ENCODE peak calls at places on chromosome 19, in eight cellular contexts. J, P, Q, H, U, K, G and V are unnamed samples.

GRCh38 chr19:35265126-35265995 is 3.4 kb upstream of the USF2 start:
- DNase-seq in Q (peak), K (peak), H (peak), G (no peak), J (no peak), P (peak), U (no peak), V (no peak)

GRCh38 chr19:55341191-55342043 is 1.7 kb downstream of the KMT5C start:
- DNase-seq in P (peak), K (peak), Q (peak), J (peak), G (peak), U (peak), H (peak), V (peak)

GRCh38 chr19:28424041-28424440 is 788.9 kb downstream of the UQCRFS1 start:
- DNase-seq in U (no peak), H (no peak), Q (no peak), G (no peak), K (no peak), P (no peak), J (no peak), V (no peak)

GRCh38 chr19:2235396-2236284 is 489 bp downstream of the PLEKHJ1 start:
- DNase-seq in P (no peak), J (peak), Q (no peak), K (no peak), G (no peak), U (peak), H (peak), V (no peak)

GRCh38 chr19:48565090-48565489 is 13.1 kb downstream of the SULT2B1 start:
- DNase-seq in P (no peak), H (no peak), Q (no peak), K (no peak), J (no peak), U (no peak), G (no peak), V (no peak)

GRCh38 chr19:54179921-54180452 is 7.0 kb upstream of the TMC4 start:
- DNase-seq in J (peak), U (no peak), P (no peak), G (peak), H (peak), K (no peak), Q (no peak), V (no peak)

GRCh38 chr19:52993342-52994178 is 20.2 kb upstream of the ERVV-1 start:
- DNase-seq in P (peak), J (peak), Q (peak), K (peak), U (peak), G (peak), H (peak), V (peak)

GRCh38 chr19:16654151-16654550 is 5.8 kb downstream of the SMIM7 start:
- DNase-seq in G (no peak), Q (no peak), K (no peak), J (no peak), U (no peak), P (no peak), H (no peak), V (no peak)

GRCh38 chr19:7862413-7862951 is 11.7 kb downstream of the PRR36 start:
- DNase-seq in J (peak), K (no peak), H (peak), U (no peak), G (peak), P (peak), Q (peak), V (peak)

GRCh38 chr19:50361290-50362029 is 4.0 kb downstream of the NAPSA start:
- DNase-seq in U (no peak), Q (no peak), J (no peak), H (no peak), G (no peak), P (no peak), K (no peak), V (no peak)

GRCh38 chr19:54158812-54159351 is 639 bp downstream of the LENG1 start:
- DNase-seq in J (no peak), G (no peak), P (no peak), U (no peak), Q (no peak), K (no peak), H (no peak), V (no peak)

GRCh38 chr19:29525901-29526729 is at the start of gene VSTM2B:
- DNase-seq in J (peak), U (no peak), H (no peak), G (no peak), K (no peak), Q (no peak), P (no peak), V (no peak)

GRCh38 chr19:23525265-23525862 is 130.1 kb upstream of the ZNF91 start:
- DNase-seq in U (no peak), Q (no peak), H (peak), J (no peak), K (no peak), G (no peak), P (no peak), V (no peak)

GRCh38 chr19:38451629-38452028 is 18.1 kb downstream of the RYR1 start:
- DNase-seq in U (no peak), J (no peak), H (no peak), K (no peak), G (no peak), Q (no peak), P (no peak), V (no peak)

GRCh38 chr19:12494260-12494860 is 9.7 kb upstream of the ZNF709 start:
- DNase-seq in U (no peak), J (no peak), G (no peak), P (no peak), H (no peak), Q (no peak), K (no peak), V (no peak)

GRCh38 chr19:28349604-28350003 is 863.3 kb downstream of the UQCRFS1 start:
- DNase-seq in H (no peak), K (no peak), P (no peak), Q (no peak), U (no peak), J (no peak), G (no peak), V (no peak)

GRCh38 chr19:39174558-39175544 is 21.9 kb upstream of the NCCRP1 start:
- DNase-seq in K (no peak), G (no peak), J (no peak), P (no peak), Q (no peak), U (no peak), H (no peak), V (no peak)

GRCh38 chr19:19657397-19657783 is 6.1 kb downstream of the ATP13A1 start:
- DNase-seq in Q (no peak), H (no peak), U (no peak), G (no peak), P (peak), J (no peak), K (no peak), V (no peak)

GRCh38 chr19:3830841-3831589 is 37.8 kb downstream of the ZFR2 start:
- DNase-seq in H (no peak), J (no peak), U (no peak), K (no peak), G (no peak), Q (no peak), P (no peak), V (no peak)
- TF ChIP-seq POLR2AphosphoS5 in H (no peak), J (no peak), U (no peak), K (no peak), G (no peak), Q (no peak), P (no peak), V (peak)

DNA sequence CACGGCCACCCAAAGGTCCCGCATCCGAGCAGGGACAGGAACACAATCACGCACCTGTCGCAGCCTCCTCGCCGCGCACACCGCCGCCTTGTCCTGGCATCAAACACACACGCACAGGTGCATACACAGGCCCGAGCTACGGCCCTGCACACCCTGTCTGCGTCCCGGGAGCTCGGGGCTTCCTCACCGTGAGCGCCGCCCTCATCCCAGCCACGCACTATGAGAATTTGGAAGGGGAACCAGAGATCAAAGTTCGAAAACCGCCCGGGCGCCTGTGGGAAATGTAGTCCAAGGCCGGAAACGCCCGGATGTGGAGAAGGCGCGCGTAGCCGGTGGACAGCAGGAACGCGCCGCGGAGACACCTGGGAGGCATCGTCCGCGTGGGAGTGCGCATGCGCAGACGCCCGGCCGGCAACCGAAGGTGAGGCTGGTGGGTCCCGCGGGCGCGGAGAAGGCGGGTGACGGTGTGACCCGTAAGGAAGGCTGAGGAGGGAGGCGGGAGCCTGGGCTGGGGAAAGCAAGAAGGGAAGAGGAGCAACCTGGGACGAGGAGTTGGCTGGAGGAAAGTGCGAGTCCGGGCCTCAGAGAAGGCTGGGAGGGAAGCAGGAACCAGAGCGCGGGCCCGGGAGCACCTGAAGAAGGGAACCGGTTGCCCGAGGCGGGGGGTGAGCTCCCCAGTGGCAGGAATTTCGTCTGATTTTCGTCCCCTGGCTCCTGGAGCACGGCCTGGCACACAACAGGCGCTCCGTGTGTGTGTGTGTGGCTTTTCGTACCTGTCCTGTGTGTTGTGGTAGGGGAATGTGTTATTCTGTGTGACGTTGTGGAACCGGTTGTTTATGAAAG is at the start of gene ZNF567:
- DNase-seq in G (peak), K (peak), P (peak), Q (peak), J (peak), U (peak), H (peak), V (peak)
- TF ChIP-seq POLR2A in G (peak), K (peak), P (peak), Q (peak), J (peak), U (peak), H (peak), V (peak)

DNA sequence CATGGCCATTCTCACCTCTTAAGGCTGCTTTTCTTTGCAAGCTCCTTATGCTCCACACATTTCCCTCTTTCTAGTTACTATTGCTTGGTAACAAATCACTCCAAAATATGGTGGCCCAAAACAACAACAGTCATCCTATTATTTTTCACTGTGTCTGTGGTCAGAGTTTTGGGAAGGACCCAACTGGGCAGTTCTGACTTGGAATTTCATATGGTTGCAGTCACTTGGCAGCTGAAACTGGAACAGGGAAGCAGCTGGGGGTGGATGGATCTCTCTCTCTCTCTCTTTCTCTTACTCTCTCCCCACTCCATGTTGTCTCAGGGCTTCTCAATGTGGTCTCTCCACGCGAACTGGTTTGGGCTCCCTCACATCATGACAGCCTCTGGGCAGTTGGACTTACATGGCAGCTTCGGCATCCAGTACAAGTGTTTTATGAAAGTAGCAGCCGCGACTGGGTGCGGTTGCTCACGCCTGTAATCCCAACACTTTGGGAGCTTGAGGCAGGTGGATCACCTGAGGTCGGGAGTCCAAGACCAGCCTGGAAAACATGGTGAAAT is 39.6 kb downstream of the NUMBL start:
- DNase-seq in G (no peak), P (no peak), H (no peak), U (peak), Q (no peak), K (peak), J (no peak), V (no peak)
- TF ChIP-seq POLR2AphosphoS5 in G (no peak), P (no peak), H (no peak), U (no peak), Q (peak), K (no peak), J (no peak), V (no peak)

GRCh38 chr19:44156475-44156874 is 8.4 kb upstream of the ZNF226 start:
- DNase-seq in G (no peak), U (no peak), P (no peak), K (no peak), Q (no peak), J (no peak), H (no peak), V (no peak)
- TF ChIP-seq POLR2A in G (no peak), U (no peak), P (no peak), K (no peak), Q (no peak), J (no peak), H (no peak), V (no peak)

GRCh38 chr19:46972301-46972700 is 47.3 kb upstream of the NPAS1 start:
- DNase-seq in Q (no peak), J (no peak), P (no peak), H (no peak), K (no peak), G (no peak), U (no peak), V (no peak)
- TF ChIP-seq POLR2AphosphoS5 in Q (no peak), J (no peak), P (no peak), H (no peak), K (peak), G (no peak), U (no peak), V (no peak)

GRCh38 chr19:4328243-4328990 is 10.2 kb downstream of the STAP2 start:
- DNase-seq in K (peak), J (peak), Q (peak), P (peak), G (peak), U (peak), H (peak), V (peak)

GRCh38 chr19:4327877-4328242 is 10.8 kb downstream of the STAP2 start:
- DNase-seq in Q (no peak), G (no peak), H (no peak), K (no peak), P (peak), J (peak), U (peak), V (no peak)

GRCh38 chr19:4326837-4327251 is 11.8 kb downstream of the STAP2 start:
- DNase-seq in K (no peak), P (no peak), Q (no peak), H (no peak), J (peak), U (no peak), G (no peak), V (no peak)

GRCh38 chr19:4326215-4326836 is 12.3 kb downstream of the STAP2 start:
- DNase-seq in J (no peak), U (no peak), K (no peak), G (no peak), Q (no peak), P (no peak), H (no peak), V (no peak)

DNA sequence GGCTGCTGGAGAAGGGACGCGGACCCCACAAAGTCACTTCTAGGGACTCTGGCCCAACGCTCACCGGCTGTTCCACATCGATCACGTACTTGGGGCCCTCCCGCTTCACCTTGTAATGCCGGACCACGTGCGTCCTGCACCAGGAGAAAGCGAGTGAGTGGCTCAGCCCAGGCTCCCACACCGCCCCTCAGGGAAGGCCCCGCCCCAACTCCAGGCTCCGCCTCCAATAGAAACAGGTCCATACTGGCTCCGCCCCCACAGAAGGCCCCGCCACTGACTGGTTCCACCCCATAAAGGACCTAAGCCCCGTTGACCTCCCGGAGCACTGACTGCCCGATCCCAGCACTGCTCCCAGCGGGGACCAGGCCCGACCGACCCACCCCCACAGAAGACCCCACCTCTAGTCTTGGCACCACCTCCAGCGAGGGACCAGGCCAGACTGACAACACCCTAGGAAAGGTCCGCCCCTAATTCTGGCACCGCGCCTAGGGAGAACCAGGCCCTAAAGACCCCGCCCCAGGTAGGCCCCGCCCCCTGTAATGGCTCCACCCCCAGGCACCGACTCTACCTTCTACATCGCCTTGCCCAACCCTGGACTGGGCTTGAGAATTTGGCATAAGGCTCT is 11.3 kb downstream of the STAP2 start:
- DNase-seq in U (peak), G (peak), K (peak), Q (no peak), J (peak), H (peak), P (peak), V (no peak)
- TF ChIP-seq POLR2A in U (no peak), G (no peak), K (no peak), Q (no peak), J (peak), H (no peak), P (no peak), V (no peak)

GRCh38 chr19:41981724-41982123 is 12.3 kb downstream of the ATP1A3 start:
- DNase-seq in P (no peak), H (no peak), U (no peak), Q (no peak), J (no peak), K (no peak), G (no peak), V (no peak)
- TF ChIP-seq POLR2AphosphoS5 in P (no peak), H (no peak), U (no peak), Q (no peak), J (no peak), K (no peak), G (no peak), V (no peak)

DNA sequence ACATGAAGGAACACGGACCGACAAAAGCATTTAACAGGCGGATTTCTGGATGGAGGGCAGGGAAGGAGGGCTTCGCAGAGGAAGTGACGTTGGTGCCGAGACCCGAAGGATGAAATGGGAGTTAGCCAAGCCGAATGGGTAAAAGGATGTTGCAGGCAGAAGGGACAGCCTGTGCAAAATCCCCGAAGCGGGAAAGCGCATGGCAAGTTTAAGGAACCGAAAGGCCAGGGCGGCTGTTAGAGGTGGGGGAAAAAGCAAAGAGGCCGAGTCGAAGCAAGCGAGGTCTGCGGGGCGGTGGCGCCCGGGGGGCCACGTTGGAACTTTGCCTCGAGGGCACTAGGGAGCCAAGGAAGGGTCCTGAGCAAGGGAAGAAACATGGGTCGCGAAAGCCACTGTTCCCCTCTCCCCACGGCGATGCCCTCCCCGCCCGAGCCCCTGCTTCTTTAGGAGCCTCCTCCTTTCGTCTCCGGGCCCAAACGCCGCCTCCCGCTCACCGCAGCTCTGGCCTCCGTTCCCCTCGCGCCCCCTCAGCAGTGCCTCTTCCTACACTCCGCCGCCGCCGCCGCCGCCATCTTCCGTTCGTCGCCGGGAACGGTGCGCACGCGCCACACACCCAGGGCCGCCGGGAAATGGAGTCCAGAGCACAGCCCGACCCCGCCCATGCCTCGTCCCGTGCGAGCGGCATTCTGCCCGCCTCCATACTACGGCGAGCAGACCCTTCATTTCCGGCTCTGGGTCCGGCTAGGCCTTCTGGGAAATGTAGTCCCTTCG is at the start of gene SYMPK:
- DNase-seq in G (peak), P (peak), U (peak), H (peak), J (peak), Q (peak), K (peak), V (peak)
- TF ChIP-seq POLR2A in G (peak), P (no peak), U (peak), H (peak), J (peak), Q (peak), K (peak), V (peak)